ENCODE peak calls at places on chromosome X, in eight cellular contexts. U is AG09309, X is cardiac fibroblast, I is psoas muscle, B is GM20000, T is esophagus squamous epithelium, P is WTC11, V is endodermal cell. G is an unnamed sample.

GRCh38 chrX:74343970-74344622 is 40.1 kb downstream of the ZCCHC13 start:
- DNase-seq in P (peak), B (peak), V (peak), X (peak), T (no peak), I (no peak), U (peak), G (no peak)

GRCh38 chrX:53831662-53832635 is 145.4 kb upstream of the HUWE1 start:
- DNase-seq in X (peak), U (no peak), P (peak), I (no peak), B (peak), T (no peak), V (peak), G (no peak)

GRCh38 chrX:134622813-134623185 is 35.5 kb downstream of the PLAC1 start:
- DNase-seq in I (no peak), V (no peak), U (no peak), P (no peak), T (no peak), B (no peak), X (peak), G (no peak)

GRCh38 chrX:68999351-68999750 is 165.9 kb downstream of the PJA1 start:
- DNase-seq in B (no peak), U (no peak), X (no peak), V (peak), I (no peak), P (no peak), T (no peak), G (no peak)

GRCh38 chrX:71102292-71102691 is 4.2 kb downstream of the CXorf65 start:
- DNase-seq in T (no peak), I (no peak), U (no peak), V (no peak), P (no peak), B (no peak), X (no peak), G (no peak)

GRCh38 chrX:101219116-101219839 is at the start of gene DRP2:
- DNase-seq in P (no peak), I (no peak), B (no peak), T (no peak), V (no peak), U (no peak), X (no peak), G (no peak)

GRCh38 chrX:14919421-14919820 is 46.2 kb downstream of the MOSPD2 start:
- DNase-seq in I (no peak), U (no peak), X (no peak), B (no peak), P (no peak), T (no peak), V (no peak), G (no peak)

GRCh38 chrX:123087326-123087725 is 96.8 kb upstream of the GRIA3 start:
- DNase-seq in I (no peak), U (peak), V (no peak), X (no peak), B (no peak), P (no peak), T (no peak), G (no peak)

GRCh38 chrX:126165721-126166401 is at the start of gene DCAF12L2:
- DNase-seq in U (no peak), X (peak), T (no peak), P (peak), B (no peak), I (peak), V (peak), G (peak)

GRCh38 chrX:72018277-72019112 is 107.8 kb downstream of the NHSL2 start:
- DNase-seq in X (peak), B (peak), P (peak), V (peak), I (peak), T (peak), U (peak), G (no peak)

GRCh38 chrX:154735695-154736393 is 15.0 kb downstream of the GAB3 start:
- DNase-seq in V (no peak), T (no peak), X (peak), I (peak), P (no peak), B (no peak), U (no peak), G (no peak)

GRCh38 chrX:87397103-87397886 is 120.3 kb upstream of the KLHL4 start:
- DNase-seq in X (peak), B (no peak), T (no peak), U (no peak), V (no peak), I (no peak), P (no peak), G (no peak)

GRCh38 chrX:15334561-15334960 is 762 bp downstream of the PIGA start:
- DNase-seq in X (peak), T (no peak), U (no peak), I (no peak), V (no peak), P (no peak), B (peak), G (no peak)

GRCh38 chrX:101462892-101463291 is 22.4 kb upstream of the ARMCX4 start:
- DNase-seq in V (no peak), U (no peak), B (no peak), X (peak), I (no peak), T (no peak), P (no peak), G (no peak)

GRCh38 chrX:95318882-95319281 is 1365.8 kb upstream of the DIAPH2 start:
- DNase-seq in X (no peak), V (peak), I (no peak), P (peak), U (no peak), B (peak), T (no peak), G (no peak)

GRCh38 chrX:101659601-101660063 is at the start of gene ARMCX2:
- DNase-seq in B (peak), T (no peak), P (peak), V (peak), I (peak), U (peak), X (peak), G (no peak)

GRCh38 chrX:78618987-78619386 is 40.1 kb downstream of the RTL3 start:
- DNase-seq in V (no peak), P (no peak), T (no peak), B (no peak), I (no peak), X (no peak), U (no peak), G (no peak)

GRCh38 chrX:152276277-152276676 is 137.9 kb upstream of the MAGEA10 start:
- DNase-seq in P (no peak), V (no peak), T (no peak), U (no peak), I (no peak), B (no peak), X (no peak), G (no peak)

GRCh38 chrX:40094041-40094899 is 3.5 kb downstream of the BCOR start:
- DNase-seq in U (no peak), P (peak), B (no peak), I (peak), X (peak), T (no peak), V (peak), G (no peak)

GRCh38 chrX:41043950-41044349 is 41.3 kb upstream of the USP9X start:
- DNase-seq in P (no peak), B (no peak), V (no peak), I (no peak), U (no peak), X (peak), T (no peak), G (no peak)

GRCh38 chrX:135484636-135485289 is 35.7 kb upstream of the INTS6L start:
- DNase-seq in X (peak), B (peak), T (no peak), I (no peak), P (no peak), V (no peak), U (peak), G (no peak)

GRCh38 chrX:97597954-97598353 is 714.2 kb downstream of the RPA4 start:
- DNase-seq in U (no peak), B (no peak), I (no peak), X (no peak), T (no peak), V (peak), P (no peak), G (no peak)

GRCh38 chrX:41023098-41023497 is 62.1 kb upstream of the USP9X start:
- DNase-seq in X (no peak), T (no peak), U (no peak), V (no peak), P (no peak), I (no peak), B (no peak), G (no peak)

GRCh38 chrX:107272431-107272921 is 66.1 kb downstream of the DNAAF6 start:
- DNase-seq in P (peak), U (no peak), V (peak), T (no peak), I (no peak), B (no peak), X (peak), G (no peak)

GRCh38 chrX:153727108-153727931 is 2.7 kb downstream of the ABCD1 start:
- DNase-seq in P (no peak), U (no peak), B (no peak), V (peak), I (peak), X (peak), T (no peak), G (peak)

GRCh38 chrX:38817004-38817703 is 15.9 kb downstream of the MID1IP1 start:
- DNase-seq in P (peak), V (peak), I (peak), T (no peak), X (peak), U (no peak), B (peak), G (no peak)

GRCh38 chrX:93673869-93674271 is at the start of gene FAM133A:
- DNase-seq in I (no peak), U (no peak), X (peak), V (no peak), B (no peak), P (no peak), T (no peak), G (no peak)

GRCh38 chrX:101203782-101204351 is 15.7 kb upstream of the DRP2 start:
- DNase-seq in U (no peak), B (no peak), X (no peak), T (no peak), V (no peak), P (no peak), I (no peak), G (no peak)

GRCh38 chrX:131830400-131831184 is 192.5 kb upstream of the STK26 start:
- DNase-seq in X (peak), B (peak), T (no peak), I (peak), U (peak), V (peak), P (peak), G (peak)
- TF ChIP-seq CTCF in X (peak), B (no peak), T (peak), I (peak), U (peak), V (peak), P (no peak), G (peak)

DNA sequence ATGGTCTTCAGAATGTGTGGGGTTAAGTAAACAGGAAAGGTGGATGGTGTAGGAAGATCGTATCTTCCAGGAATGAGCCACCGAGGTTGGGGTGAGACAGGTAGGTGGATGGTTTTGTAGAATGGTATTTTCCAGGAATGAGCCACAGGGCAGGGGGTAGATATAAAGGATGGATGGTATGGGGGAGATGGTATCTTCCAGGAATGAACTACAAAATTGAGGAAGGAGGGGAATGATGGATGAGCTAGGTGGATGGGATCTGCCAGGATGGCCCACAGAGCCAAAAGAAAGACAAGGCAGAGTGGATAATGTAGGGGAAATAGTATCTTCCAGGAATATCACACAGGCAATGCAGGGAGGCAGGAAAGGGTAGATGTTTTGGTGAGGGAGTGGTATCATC is 60.0 kb downstream of the MAOA start:
- DNase-seq in X (no peak), V (no peak), B (no peak), T (no peak), P (no peak), U (no peak), I (no peak), G (no peak)
- TF ChIP-seq CTCF in X (no peak), V (no peak), B (no peak), T (no peak), P (no peak), U (no peak), I (no peak), G (no peak)

GRCh38 chrX:117147249-117147648 is 684.5 kb upstream of the CT83 start:
- DNase-seq in U (no peak), B (no peak), X (no peak), T (no peak), I (no peak), P (no peak), V (no peak), G (no peak)
- TF ChIP-seq CTCF in U (no peak), B (no peak), X (no peak), T (no peak), I (no peak), P (no peak), V (no peak), G (no peak)

GRCh38 chrX:9703406-9703805 is 62.2 kb downstream of the GPR143 start:
- DNase-seq in P (no peak), I (no peak), B (no peak), X (no peak), U (no peak), T (no peak), V (no peak), G (no peak)

GRCh38 chrX:9701790-9702189 is 63.9 kb downstream of the GPR143 start:
- DNase-seq in V (peak), X (no peak), U (no peak), T (no peak), B (no peak), I (no peak), P (peak), G (peak)

GRCh38 chrX:9704876-9705465 is 60.7 kb downstream of the GPR143 start:
- DNase-seq in B (no peak), T (no peak), I (no peak), U (no peak), X (no peak), V (no peak), P (no peak), G (peak)

GRCh38 chrX:9698566-9698965 is 67.1 kb downstream of the GPR143 start:
- DNase-seq in X (no peak), T (no peak), B (no peak), I (no peak), V (no peak), U (no peak), P (no peak), G (peak)

DNA sequence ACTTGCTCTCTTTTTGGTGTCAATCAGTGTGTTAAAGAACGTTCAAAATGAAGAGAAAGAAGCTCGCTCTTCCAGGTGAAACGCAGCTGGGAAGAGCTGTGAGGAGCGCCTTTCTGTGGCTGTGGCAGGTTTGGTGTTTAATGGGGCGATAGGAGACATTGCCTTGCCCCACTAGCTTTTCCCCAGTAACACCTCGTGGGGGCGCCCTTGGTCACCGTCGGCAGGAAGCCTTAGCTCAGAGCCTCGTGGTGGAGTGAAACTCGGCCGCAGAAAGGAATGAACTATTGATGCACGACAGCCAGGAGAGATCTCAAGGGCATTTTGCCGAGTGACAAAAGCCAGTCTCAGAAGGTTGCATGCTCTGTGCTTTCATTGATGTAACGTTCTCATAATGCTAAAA is 65.1 kb downstream of the GPR143 start:
- DNase-seq in B (no peak), V (peak), T (no peak), I (no peak), U (no peak), X (no peak), P (peak), G (peak)
- TF ChIP-seq CTCF in B (no peak), V (peak), T (no peak), I (no peak), U (no peak), X (no peak), P (no peak), G (no peak)

GRCh38 chrX:67558267-67558666 is 14.4 kb downstream of the AR start:
- DNase-seq in T (no peak), P (no peak), U (no peak), B (no peak), X (no peak), V (no peak), I (no peak), G (no peak)

GRCh38 chrX:67555578-67556203 is 11.9 kb downstream of the AR start:
- DNase-seq in B (no peak), T (no peak), V (peak), P (peak), U (no peak), X (peak), I (peak), G (no peak)
- TF ChIP-seq CTCF in B (peak), T (no peak), V (peak), P (peak), U (peak), X (peak), I (peak), G (peak)

GRCh38 chrX:65871671-65872311 is 168.1 kb downstream of the VSIG4 start:
- DNase-seq in I (no peak), P (peak), X (peak), B (peak), V (peak), T (no peak), U (no peak), G (no peak)
- TF ChIP-seq CTCF in I (no peak), P (no peak), X (no peak), B (no peak), V (peak), T (no peak), U (no peak), G (no peak)